ENCODE peak calls at places on chromosomes 6 and 20, in four cellular contexts. U is H9, V is trophoblast cell, A is neuronal stem cell. J is an unnamed sample.

GRCh38 chr6:35230950-35231349 is 17.2 kb downstream of the SCUBE3 start:
- DNase-seq in U (no peak), V (no peak), A (no peak), J (no peak)

GRCh38 chr6:63560806-63561672 is 11.2 kb upstream of the LOC128125822 start:
- DNase-seq in V (no peak), U (no peak), A (no peak), J (no peak)

GRCh38 chr20:43507150-43508080 is at the start of gene L3MBTL1:
- DNase-seq in U (peak), V (peak), A (peak), J (peak)

GRCh38 chr6:4776493-4776966 is 326 bp downstream of the CDYL start:
- DNase-seq in V (peak), U (peak), A (peak), J (peak)

GRCh38 chr6:150895898-150896632 is 30.6 kb downstream of the MTHFD1L start:
- DNase-seq in A (no peak), U (no peak), V (no peak), J (no peak)

GRCh38 chr6:76418657-76419217 is 346.3 kb upstream of the IMPG1 start:
- DNase-seq in A (no peak), U (no peak), V (no peak), J (no peak)

GRCh38 chr6:54335871-54336270 is 27.6 kb downstream of the TINAG start:
- DNase-seq in U (no peak), A (no peak), V (peak), J (peak)

GRCh38 chr6:39792501-39793450 is 600 bp downstream of the DAAM2 start:
- DNase-seq in A (no peak), V (no peak), U (peak), J (no peak)

GRCh38 chr6:48994811-48995210 is 468.2 kb downstream of the MMUT start:
- DNase-seq in A (no peak), V (no peak), U (peak), J (peak)

GRCh38 chr6:63740709-63741108 is 105.1 kb downstream of the PHF3 start:
- DNase-seq in V (no peak), A (no peak), U (no peak), J (no peak)

GRCh38 chr20:16580127-16580526 is 6.9 kb upstream of the KIF16B start:
- DNase-seq in U (no peak), V (peak), A (no peak), J (no peak)

GRCh38 chr20:48733296-48733790 is 94.5 kb downstream of the PREX1 start:
- DNase-seq in U (no peak), V (no peak), A (no peak), J (peak)

GRCh38 chr20:5150226-5151076 is 23.6 kb downstream of the CDS2 start:
- DNase-seq in V (no peak), A (no peak), U (no peak), J (peak)

DNA sequence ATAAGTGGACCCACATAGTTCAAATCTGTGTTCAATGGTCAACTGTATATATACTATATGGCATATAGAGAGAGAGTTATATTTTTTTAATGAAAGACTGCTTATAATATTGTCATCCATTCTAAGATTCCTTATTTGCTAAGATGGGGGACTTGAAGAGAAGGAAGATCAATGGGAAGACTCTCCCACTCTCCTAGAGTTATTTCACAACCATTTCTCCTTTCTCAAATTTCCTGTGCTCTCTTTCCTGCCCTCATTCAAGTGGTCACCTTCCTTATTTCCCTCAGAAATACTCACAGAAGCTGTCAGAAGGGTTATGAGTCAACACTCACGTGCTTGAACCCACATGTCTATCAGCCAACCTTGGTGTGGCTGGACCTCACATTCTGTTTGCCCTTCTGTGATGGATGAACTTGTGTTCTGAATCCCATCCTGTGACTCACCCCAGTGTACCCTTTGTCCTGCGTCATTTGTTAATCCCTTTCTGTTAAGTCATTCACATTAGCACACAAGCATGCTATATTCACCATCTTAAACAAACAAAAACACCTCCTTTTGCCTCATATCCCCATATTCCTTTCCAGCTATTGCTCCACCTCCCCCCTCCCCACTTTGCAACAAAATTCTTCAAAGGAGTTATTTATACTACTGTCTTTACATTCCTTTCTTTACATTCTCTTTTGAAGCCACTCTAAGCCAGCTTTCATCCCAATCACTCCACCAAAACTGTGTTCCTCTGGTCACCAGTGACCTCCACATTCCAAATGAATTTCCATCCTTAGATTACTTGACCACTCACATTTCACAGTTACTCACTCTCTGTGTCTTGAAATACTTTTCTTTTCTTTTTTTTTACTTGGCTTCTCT is 279.3 kb upstream of the TCF21 start:
- DNase-seq in U (no peak), A (no peak), V (no peak), J (no peak)
- H2BK5ac ChIP-seq in U (no peak), A (no peak), V (no peak), J (no peak)

GRCh38 chr6:37512400-37512958 is 12.8 kb upstream of the CCDC167 start:
- DNase-seq in A (no peak), U (peak), V (peak), J (peak)

GRCh38 chr6:37511910-37512399 is 12.3 kb upstream of the CCDC167 start:
- DNase-seq in U (no peak), V (no peak), A (no peak), J (no peak)

GRCh38 chr6:37514377-37514776 is 14.7 kb upstream of the CCDC167 start:
- DNase-seq in A (no peak), V (no peak), U (no peak), J (peak)

GRCh38 chr6:37513576-37513975 is 13.9 kb upstream of the CCDC167 start:
- DNase-seq in A (no peak), V (no peak), U (no peak), J (peak)

DNA sequence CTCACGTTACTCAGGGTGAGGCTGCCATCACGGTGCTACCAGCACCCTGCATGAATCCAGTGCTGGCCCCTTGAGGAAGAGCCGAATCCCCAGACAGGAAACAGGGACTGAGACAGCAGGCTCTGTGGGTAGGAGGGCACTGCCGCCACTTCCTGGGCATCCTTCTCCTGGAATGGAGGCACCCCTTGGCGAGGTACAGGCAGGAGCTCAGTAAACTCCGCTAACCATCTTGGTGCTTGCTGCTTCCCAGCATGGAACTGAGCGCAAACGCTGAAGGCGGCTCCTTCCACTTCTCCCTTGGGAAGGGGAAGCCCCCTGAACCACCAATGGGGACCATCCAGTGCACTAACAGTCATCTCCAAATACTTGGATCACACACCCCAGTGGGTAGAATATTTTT is 13.5 kb upstream of the CCDC167 start:
- DNase-seq in U (no peak), A (no peak), V (no peak), J (no peak)
- H2BK5ac ChIP-seq in U (no peak), A (no peak), V (no peak), J (no peak)

GRCh38 chr6:24330137-24330732 is 27.6 kb downstream of the DCDC2 start:
- DNase-seq in U (no peak), A (no peak), V (peak), J (peak)
- H2BK5ac ChIP-seq in U (no peak), A (no peak), V (no peak), J (no peak)

GRCh38 chr6:136076496-136076895 is 173.6 kb downstream of the MTFR2 start:
- DNase-seq in A (no peak), U (no peak), V (no peak), J (no peak)

GRCh38 chr6:136079701-136080565 is 170.2 kb downstream of the MTFR2 start:
- DNase-seq in V (no peak), A (no peak), U (no peak), J (no peak)

GRCh38 chr6:136073216-136073615 is 176.9 kb downstream of the MTFR2 start:
- DNase-seq in A (no peak), V (no peak), U (no peak), J (no peak)

GRCh38 chr6:136072691-136073090 is 177.4 kb downstream of the MTFR2 start:
- DNase-seq in A (no peak), V (no peak), U (no peak), J (no peak)

GRCh38 chr6:136077834-136078576 is 172.1 kb downstream of the MTFR2 start:
- DNase-seq in V (peak), U (no peak), A (no peak), J (no peak)
- H2BK5ac ChIP-seq in V (no peak), U (no peak), A (no peak), J (no peak)

GRCh38 chr6:108294787-108295625 is at the start of gene AFG1L:
- DNase-seq in A (peak), V (peak), U (peak), J (peak)
- H2BK5ac ChIP-seq in A (peak), V (peak), U (peak), J (peak)

GRCh38 chr6:83126807-83127206 is 59.3 kb downstream of the DOP1A start:
- DNase-seq in V (no peak), A (no peak), U (no peak), J (no peak)
- H2BK5ac ChIP-seq in V (no peak), A (no peak), U (no peak), J (no peak)